ENCODE peak calls at places on chromosome 16, in six cellular contexts. U is tibial artery, Q is fibroblast of pulmonary artery, K is AG04450, H is astrocyte of the cerebellum, R is IMR-90. Z is an unnamed sample.

GRCh38 chr16:27671410-27671809 is 121.5 kb downstream of the KATNIP start:
- DNase-seq in U (no peak), Q (no peak), K (no peak), H (no peak), R (no peak), Z (no peak)

GRCh38 chr16:20901441-20902112 is 1.0 kb downstream of the LYRM1 start:
- DNase-seq in U (peak; percentile 67), Q (peak; percentile 70), K (no peak), H (no peak), R (peak; percentile 54), Z (no peak)

GRCh38 chr16:4679854-4680636 is 13.3 kb upstream of the NUDT16L1 start:
- DNase-seq in U (peak; percentile 51), Q (peak; percentile 23), K (peak; percentile 36), H (no peak), R (peak; percentile 67), Z (no peak)

GRCh38 chr16:82915139-82915824 is 288.5 kb downstream of the CDH13 start:
- DNase-seq in U (no peak), Q (no peak), K (no peak), H (no peak), R (no peak), Z (no peak)

GRCh38 chr16:23836078-23836403 is 258 bp downstream of the PRKCB start:
- DNase-seq in U (no peak), Q (no peak), K (no peak), H (no peak), R (no peak), Z (no peak)

GRCh38 chr16:78289844-78290277 is 190.4 kb downstream of the WWOX start:
- DNase-seq in U (no peak), Q (no peak), K (no peak), H (no peak), R (no peak), Z (peak; percentile 31)

GRCh38 chr16:49844399-49844798 is 11.5 kb downstream of the ZNF423 start:
- DNase-seq in U (no peak), Q (no peak), K (no peak), H (no peak), R (no peak), Z (no peak)

GRCh38 chr16:47643610-47644009 is 182.5 kb downstream of the PHKB start:
- DNase-seq in U (no peak), Q (no peak), K (no peak), H (peak; percentile 20), R (no peak), Z (no peak)

GRCh38 chr16:81609323-81609892 is 164.8 kb downstream of the CMIP start:
- DNase-seq in U (no peak), Q (no peak), K (no peak), H (no peak), R (no peak), Z (no peak)

GRCh38 chr16:521381-522210 is 5.9 kb upstream of the CAPN15 start:
- DNase-seq in U (no peak), Q (no peak), K (no peak), H (no peak), R (no peak), Z (no peak)
- TF ChIP-seq CTCF in U (no peak), Q (no peak), K (no peak), H (peak; percentile 20), R (no peak), Z (no peak)

GRCh38 chr16:88491001-88491559 is 38.0 kb downstream of the ZFPM1 start:
- DNase-seq in U (no peak), Q (no peak), K (no peak), H (no peak), R (no peak), Z (no peak)

GRCh38 chr16:88486398-88487123 is 33.5 kb downstream of the ZFPM1 start:
- DNase-seq in U (no peak), Q (no peak), K (no peak), H (no peak), R (no peak), Z (no peak)

GRCh38 chr16:88489163-88489721 is 36.2 kb downstream of the ZFPM1 start:
- DNase-seq in U (no peak), Q (no peak), K (no peak), H (no peak), R (no peak), Z (no peak)

GRCh38 chr16:88487124-88487432 is 34.0 kb downstream of the ZFPM1 start:
- DNase-seq in U (no peak), Q (no peak), K (no peak), H (no peak), R (no peak), Z (no peak)

DNA sequence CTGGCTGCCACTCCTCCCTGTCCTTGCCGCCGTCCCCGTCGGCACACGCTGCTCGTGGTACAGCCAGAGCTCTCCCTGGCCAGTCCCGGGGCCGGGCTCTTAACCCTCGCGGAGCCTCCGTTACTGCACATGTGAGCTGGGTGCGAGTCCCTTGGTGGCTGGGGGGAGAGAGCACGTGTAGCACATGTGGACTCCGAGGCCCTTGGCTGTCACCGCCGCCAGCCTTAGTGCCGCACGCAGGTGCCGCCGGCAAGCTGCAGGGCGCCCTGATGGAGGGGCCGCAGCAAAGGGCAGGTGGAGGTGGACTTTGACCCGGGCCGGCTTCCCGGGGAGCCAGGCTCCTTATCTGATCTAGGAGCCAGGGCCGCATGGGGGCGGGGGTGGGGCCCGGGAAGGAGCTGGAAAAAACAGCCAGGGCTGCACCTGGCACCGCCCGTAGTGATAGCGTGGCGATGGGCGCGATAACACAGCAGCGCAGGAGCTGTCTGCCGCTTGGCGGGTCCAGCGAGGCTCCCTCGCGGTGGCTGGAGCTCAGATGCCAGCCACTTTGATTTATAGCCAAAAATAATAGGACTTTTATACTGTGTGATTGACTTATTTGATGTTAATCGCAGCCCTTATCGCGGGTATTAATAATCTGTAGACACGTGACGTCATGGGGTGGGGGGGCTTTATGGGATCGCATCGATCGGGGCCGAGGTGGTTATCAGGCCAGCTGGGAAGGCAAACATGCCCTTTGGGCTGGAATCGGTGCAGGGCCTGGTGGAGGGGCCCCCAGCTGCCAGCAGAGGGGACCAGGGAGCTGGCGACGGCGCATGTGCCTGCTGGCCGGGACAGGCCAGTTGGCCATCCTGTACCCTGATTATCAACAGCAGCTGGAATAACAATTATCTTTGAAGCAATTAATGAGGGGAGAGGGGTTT is 35.1 kb downstream of the ZFPM1 start:
- DNase-seq in U (no peak), Q (no peak), K (no peak), H (no peak), R (no peak), Z (no peak)
- H3K4me3 ChIP-seq in U (no peak overlapping the region), Q (no peak overlapping the region), K (no peak overlapping the region), H (no peak overlapping the region), R (no peak overlapping the region), Z (no peak overlapping the region)

DNA sequence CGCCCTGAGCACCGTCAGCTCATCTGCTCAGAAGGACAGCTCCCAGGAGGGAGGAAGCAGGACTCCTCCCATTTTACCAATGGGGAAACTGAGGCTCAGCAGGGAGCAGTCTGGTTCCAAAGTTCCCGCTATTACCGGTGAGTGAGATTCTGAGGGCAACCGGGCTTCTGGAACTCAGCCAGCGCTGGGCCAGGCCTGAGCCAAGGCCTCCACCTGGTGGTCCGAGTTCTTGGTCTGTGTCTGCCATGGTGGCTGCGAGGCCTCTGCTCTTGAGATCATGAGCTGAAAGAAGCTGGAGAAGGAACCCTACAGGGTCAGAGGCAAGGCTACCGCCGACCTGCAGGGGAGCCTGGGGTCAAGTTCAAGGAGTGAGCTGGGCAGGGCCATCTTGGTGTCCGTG is 110.8 kb upstream of the GSE1 start:
- DNase-seq in U (no peak), Q (no peak), K (no peak), H (no peak), R (no peak), Z (no peak)
- TF ChIP-seq CTCF in U (no peak), Q (no peak), K (no peak), H (no peak), R (no peak), Z (no peak)

GRCh38 chr16:84462296-84463210 is 41.9 kb downstream of the MEAK7 start:
- DNase-seq in U (peak; percentile 13), Q (no peak), K (no peak), H (no peak), R (no peak), Z (no peak)

GRCh38 chr16:84465154-84465553 is 39.3 kb downstream of the MEAK7 start:
- DNase-seq in U (peak; percentile 4), Q (no peak), K (no peak), H (no peak), R (no peak), Z (no peak)

GRCh38 chr16:84463221-84463620 is 41.2 kb downstream of the MEAK7 start:
- DNase-seq in U (peak; percentile 6), Q (no peak), K (no peak), H (no peak), R (no peak), Z (no peak)

GRCh38 chr16:84461504-84462295 is 42.8 kb downstream of the MEAK7 start:
- DNase-seq in U (no peak), Q (no peak), K (no peak), H (no peak), R (no peak), Z (no peak)

DNA sequence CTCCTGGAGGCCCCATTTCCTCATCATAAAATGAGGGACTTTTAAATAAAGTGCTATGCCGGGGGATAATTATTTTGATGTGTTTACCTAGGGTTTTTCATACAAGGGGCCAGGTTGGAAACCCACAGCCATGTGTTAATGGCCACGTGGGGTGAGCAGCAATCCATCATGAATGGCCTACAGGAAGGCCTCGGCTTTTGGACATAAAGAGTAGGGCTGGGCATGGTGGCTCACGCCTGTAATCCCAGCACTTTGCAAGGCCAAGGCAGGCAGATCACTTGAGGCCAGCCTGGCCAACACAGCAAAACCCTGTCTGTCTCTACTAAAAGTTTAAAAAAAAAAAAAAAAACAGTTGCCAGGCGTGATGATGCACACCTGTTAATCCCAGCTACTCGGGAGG is 40.3 kb downstream of the MEAK7 start:
- DNase-seq in U (peak; percentile 2), Q (no peak), K (no peak), H (no peak), R (no peak), Z (no peak)
- H3K4me3 ChIP-seq in U (no peak overlapping the region), Q (no peak overlapping the region), K (no peak overlapping the region), H (no peak overlapping the region), R (no peak overlapping the region), Z (no peak overlapping the region)

GRCh38 chr16:89921699-89922476 is 1.3 kb upstream of the TUBB3 start:
- DNase-seq in U (peak; percentile 78), Q (peak; percentile 93), K (peak; percentile 86), H (peak; percentile 80), R (peak; percentile 94), Z (peak; percentile 33)

GRCh38 chr16:89923640-89924297 is 627 bp downstream of the TUBB3 start:
- DNase-seq in U (no peak), Q (no peak), K (no peak), H (no peak), R (no peak), Z (no peak)

GRCh38 chr16:89921131-89921698 is 1.9 kb upstream of the TUBB3 start:
- DNase-seq in U (no peak), Q (no peak), K (no peak), H (no peak), R (no peak), Z (no peak)

GRCh38 chr16:89922884-89923639 is at the start of gene TUBB3:
- DNase-seq in U (no peak), Q (peak; percentile 82), K (no peak), H (no peak), R (peak; percentile 77), Z (no peak)

GRCh38 chr16:89922477-89922883 is 662 bp upstream of the TUBB3 start:
- DNase-seq in U (peak; percentile 79), Q (peak; percentile 90), K (peak; percentile 72), H (no peak), R (peak; percentile 91), Z (peak; percentile 43)
- TF ChIP-seq CTCF in U (no peak), Q (no peak), K (no peak), H (no peak), R (no peak), Z (no peak)

GRCh38 chr16:85206472-85207356 is 94.4 kb upstream of the CIBAR2 start:
- DNase-seq in U (peak; percentile 82), Q (peak; percentile 40), K (no peak), H (no peak), R (peak; percentile 48), Z (no peak)
- H3K4me3 ChIP-seq in U (peak overlapping the region; percentile 19), Q (no peak overlapping the region), K (no peak overlapping the region), H (no peak overlapping the region), R (no peak overlapping the region), Z (no peak overlapping the region)

Z was measured in epithelial cell of proximal tubule.